ENCODE peak calls at places on chromosomes 4 and X, in five cellular contexts. A is activated CD8-positive, alpha-beta T cell treated with anti-CD3 and anti-CD28 coated beads, Interleukin-2, amount 10 ng/mL, durations not matched to agents 7 days and 5 days; V is pulmonary artery endothelial cell; X is SK-MEL-5; T is T-cell. I is an unnamed sample.
A peak's percentile ranks its signal among the peaks of the same experiment; 100 is the strongest.

GRCh38 chr4:47065099-47065498 is 33.7 kb downstream of the GABRB1 start:
- DNase-seq in A (no peak), X (peak; percentile 96), V (no peak), T (no peak), I (no peak)

GRCh38 chrX:43121637-43122036 is 343.7 kb upstream of the PPP1R2C start:
- DNase-seq in V (no peak), X (no peak), T (no peak), A (no peak), I (peak; percentile 13)

GRCh38 chr4:106541253-106541652 is 172.7 kb upstream of the GIMD1 start:
- DNase-seq in T (no peak), X (no peak), A (no peak), V (no peak), I (no peak)

GRCh38 chr4:82733636-82734035 is 65.0 kb downstream of the SCD5 start:
- DNase-seq in X (no peak), A (no peak), T (no peak), V (no peak), I (no peak)

GRCh38 chrX:111492085-111492484 is 19.4 kb upstream of the SERTM2 start:
- DNase-seq in V (no peak), T (no peak), X (no peak), A (no peak), I (no peak)

GRCh38 chrX:115564243-115564642 is 3.3 kb downstream of the PLS3 start:
- DNase-seq in X (no peak), V (no peak), A (no peak), T (no peak), I (no peak)

GRCh38 chrX:22059800-22060199 is 27.7 kb downstream of the PHEX start:
- DNase-seq in X (no peak), A (no peak), T (no peak), V (no peak), I (no peak)

GRCh38 chr4:8205749-8206611 is 6.9 kb downstream of the SH3TC1 start:
- DNase-seq in X (no peak), A (no peak), V (no peak), T (no peak), I (no peak)

GRCh38 chr4:184313710-184314659 is 96.3 kb upstream of the ENPP6 start:
- DNase-seq in T (no peak), X (no peak), A (peak; percentile 54), V (no peak), I (no peak)

GRCh38 chr4:76060506-76060905 is 14.0 kb upstream of the ART3 start:
- DNase-seq in T (no peak), X (no peak), V (no peak), A (no peak), I (no peak)

GRCh38 chrX:136204571-136204970 is 46.6 kb downstream of the MAP7D3 start:
- DNase-seq in X (no peak), V (no peak), T (peak; percentile 17), A (peak; percentile 33), I (peak; percentile 60)

GRCh38 chrX:39504227-39504626 is 593.5 kb downstream of the BCOR start:
- DNase-seq in X (no peak), A (no peak), V (no peak), T (no peak), I (no peak)

GRCh38 chr4:76989391-76990061 is 40.0 kb downstream of the SEPTIN11 start:
- DNase-seq in V (no peak), T (peak; percentile 63), X (no peak), A (peak; percentile 83), I (peak; percentile 83)

GRCh38 chr4:41360214-41360910 is 103.6 kb downstream of the UCHL1 start:
- DNase-seq in T (no peak), A (no peak), X (peak; percentile 61), V (no peak), I (no peak)

GRCh38 chrX:131063613-131064012 is 5.5 kb downstream of the ARHGAP36 start:
- DNase-seq in V (no peak), X (peak; percentile 12), A (no peak), T (no peak), I (no peak)

GRCh38 chr4:10403633-10404445 is 53.4 kb downstream of the ZNF518B start:
- DNase-seq in X (peak; percentile 81), A (peak; percentile 40), T (peak; percentile 6), V (no peak), I (peak; percentile 23)

GRCh38 chr4:184536070-184536880 is 61.9 kb upstream of the IRF2 start:
- DNase-seq in A (no peak), T (no peak), V (no peak), X (peak; percentile 27), I (no peak)

GRCh38 chrX:43940811-43941210 is 32.4 kb downstream of the NDP start:
- DNase-seq in V (peak; percentile 7), A (no peak), T (no peak), X (no peak), I (no peak)

GRCh38 chr4:8019396-8020365 is 80.0 kb upstream of the AFAP1 start:
- DNase-seq in T (no peak), A (no peak), V (no peak), X (no peak), I (no peak)

GRCh38 chrX:110103344-110103743 is 100.4 kb downstream of the TMEM164 start:
- DNase-seq in A (no peak), V (no peak), T (no peak), X (no peak), I (no peak)

GRCh38 chrX:55524487-55524886 is 34.8 kb upstream of the USP51 start:
- DNase-seq in X (peak; percentile 26), T (no peak), V (no peak), A (no peak), I (no peak)

GRCh38 chr4:158930573-158930972 is 161.7 kb downstream of the FNIP2 start:
- DNase-seq in A (no peak), X (no peak), T (no peak), V (no peak), I (no peak)

GRCh38 chr4:73740353-73740778 is at the start of gene CXCL8:
- DNase-seq in X (peak; percentile 64), V (peak; percentile 91), A (no peak), T (no peak), I (no peak)

GRCh38 chr4:117134386-117134785 is 49.0 kb upstream of the TRAM1L1 start:
- DNase-seq in X (peak; percentile 83), T (no peak), V (no peak), A (no peak), I (no peak)